ENCODE peak calls at places on chromosomes 3 and 15, in ten cellular contexts. R is adrenal gland; W is AG04450; K is A549; I is CD4-positive, CD25-positive, alpha-beta regulatory T cell; N is prostate gland; L is CD8-positive, alpha-beta T cell; J is ovary; E is pancreas; P is endodermal cell. H is an unnamed sample.

GRCh38 chr3:12868039-12869024 is 27.0 kb upstream of the RPL32 start:
- DNase-seq in J (peak), L (peak), R (peak), E (peak), N (peak), I (peak), K (peak), W (peak), P (peak), H (peak)

GRCh38 chr3:31533169-31533870 is 595 bp downstream of the STT3B start:
- DNase-seq in I (peak), W (no peak), J (peak), P (peak), K (peak), L (peak), R (peak), E (peak), N (peak), H (peak)

GRCh38 chr3:104717828-104718196 is 648.9 kb upstream of the ALCAM start:
- DNase-seq in N (no peak), E (no peak), I (no peak), L (no peak), P (no peak), J (no peak), W (no peak), K (no peak), R (no peak), H (no peak)

GRCh38 chr3:31724144-31724543 is 191.4 kb downstream of the STT3B start:
- DNase-seq in L (no peak), J (no peak), P (peak), K (no peak), E (no peak), R (no peak), W (no peak), I (no peak), N (no peak), H (no peak)

GRCh38 chr15:89167267-89168176 is 53.9 kb downstream of the RLBP1 start:
- DNase-seq in K (peak), N (no peak), E (no peak), P (peak), R (peak), L (no peak), J (no peak), I (peak), W (no peak), H (no peak)

GRCh38 chr15:51776952-51777574 is 25.7 kb downstream of the TMOD2 start:
- DNase-seq in K (peak), I (peak), R (peak), J (peak), N (peak), P (peak), L (peak), E (peak), W (peak), H (peak)

GRCh38 chr3:174169736-174170135 is 689.4 kb upstream of the NAALADL2 start:
- DNase-seq in I (no peak), P (no peak), L (no peak), R (no peak), W (no peak), E (no peak), N (no peak), J (no peak), K (no peak), H (no peak)

GRCh38 chr3:13352621-13353131 is 67.4 kb downstream of the NUP210 start:
- DNase-seq in R (no peak), E (no peak), W (no peak), K (peak), N (no peak), I (peak), J (no peak), L (no peak), P (no peak), H (no peak)

GRCh38 chr3:132265008-132265407 is 52.2 kb upstream of the ACP3 start:
- DNase-seq in P (no peak), K (peak), N (no peak), R (no peak), E (no peak), J (no peak), I (no peak), L (no peak), W (no peak), H (no peak)

GRCh38 chr3:85603378-85603777 is 644.6 kb downstream of the CADM2 start:
- DNase-seq in I (no peak), R (no peak), L (no peak), K (no peak), E (no peak), N (no peak), W (no peak), P (no peak), J (no peak), H (no peak)

GRCh38 chr3:46661776-46662766 is 31.4 kb downstream of the ALS2CL start:
- DNase-seq in N (no peak), W (no peak), P (peak), E (no peak), I (no peak), J (no peak), K (no peak), R (no peak), L (no peak), H (no peak)

GRCh38 chr3:42476225-42477160 is 25.9 kb upstream of the VIPR1 start:
- DNase-seq in L (no peak), K (no peak), J (no peak), W (no peak), E (peak), I (no peak), R (no peak), P (no peak), N (peak), H (no peak)

GRCh38 chr3:126540946-126541627 is 17.1 kb downstream of the CHST13 start:
- DNase-seq in E (peak), K (no peak), R (peak), N (no peak), L (no peak), W (no peak), P (peak), J (peak), I (no peak), H (no peak)

GRCh38 chr15:78149805-78150751 is 916 bp downstream of the IDH3A start:
- DNase-seq in J (no peak), E (no peak), N (no peak), R (no peak), L (no peak), W (no peak), I (no peak), K (peak), P (peak), H (no peak)

GRCh38 chr15:83871808-83872559 is 218.1 kb downstream of the ADAMTSL3 start:
- DNase-seq in P (no peak), J (no peak), R (no peak), I (no peak), L (no peak), W (no peak), N (no peak), K (peak), E (peak), H (no peak)

GRCh38 chr15:65925338-65925737 is 56.0 kb downstream of the RAB11A start:
- DNase-seq in K (no peak), J (no peak), P (no peak), R (no peak), W (no peak), E (no peak), N (no peak), L (no peak), I (no peak), H (no peak)

GRCh38 chr15:50881121-50882048 is 27.1 kb upstream of the AP4E1 start:
- DNase-seq in K (no peak), J (no peak), L (no peak), I (peak), P (no peak), E (no peak), N (no peak), W (no peak), R (peak), H (no peak)

GRCh38 chr3:42778644-42779043 is 5.6 kb upstream of the CCDC13 start:
- DNase-seq in J (no peak), I (no peak), P (no peak), W (peak), N (no peak), E (no peak), K (no peak), R (no peak), L (no peak), H (no peak)

GRCh38 chr3:51673802-51674654 is 3.0 kb downstream of the TEX264 start:
- DNase-seq in P (no peak), W (no peak), R (peak), J (peak), K (no peak), E (no peak), N (no peak), L (no peak), I (no peak), H (no peak)

GRCh38 chr15:67149859-67150824 is 84.7 kb downstream of the SMAD3 start:
- DNase-seq in R (peak), K (peak), P (peak), I (peak), E (peak), W (peak), J (peak), L (no peak), N (no peak), H (no peak)

GRCh38 chr3:191235331-191236314 is 36.6 kb downstream of the OSTN start:
- DNase-seq in W (no peak), J (no peak), E (no peak), K (no peak), P (no peak), L (no peak), N (no peak), R (no peak), I (no peak), H (no peak)

GRCh38 chr3:20055020-20055775 is 15.0 kb downstream of the KAT2B start:
- DNase-seq in L (no peak), J (no peak), P (no peak), N (no peak), I (no peak), K (no peak), R (no peak), E (no peak), W (no peak), H (no peak)

GRCh38 chr3:99625237-99625622 is 13.2 kb upstream of the COL8A1 start:
- DNase-seq in J (no peak), N (no peak), L (no peak), P (peak), I (no peak), R (no peak), K (no peak), W (no peak), E (no peak), H (no peak)

GRCh38 chr3:138440137-138440536 is 5.7 kb downstream of the ESYT3 start:
- DNase-seq in P (peak), N (no peak), J (no peak), E (no peak), W (no peak), K (no peak), R (no peak), L (no peak), I (no peak), H (no peak)

DNA sequence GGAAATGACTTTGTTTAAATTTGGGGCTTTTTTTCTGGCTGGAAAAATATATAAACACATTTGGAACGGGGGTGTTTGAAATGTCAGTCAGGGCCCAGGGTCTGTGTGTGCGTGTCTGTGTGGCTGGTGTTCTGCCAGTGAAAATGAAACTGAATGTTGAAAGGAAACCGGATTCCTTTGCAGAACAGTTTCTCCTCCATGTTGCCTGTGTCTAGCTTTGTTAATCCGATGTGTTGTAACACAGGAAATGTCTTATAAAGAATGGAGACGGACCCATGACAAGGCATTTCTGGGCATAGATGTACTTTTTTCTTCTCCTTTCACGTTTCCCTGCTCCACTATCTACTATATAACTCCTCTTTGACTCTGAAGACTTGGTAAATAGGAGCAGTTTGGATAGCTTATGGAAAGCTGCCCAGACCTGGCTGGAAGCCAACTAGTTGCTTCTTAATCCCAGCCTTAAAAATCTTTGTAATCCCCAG is 2.8 kb downstream of the SQOR start:
- DNase-seq in I (peak), W (peak), L (no peak), R (peak), K (peak), J (peak), E (peak), N (peak), P (peak), H (peak)
- H3K4me3 ChIP-seq in I (peak), W (peak), L (peak), R (no peak), K (peak), J (peak), E (no peak), N (peak), P (no peak), H (peak)

GRCh38 chr3:127798716-127799115 is 23.6 kb downstream of the MGLL start:
- DNase-seq in N (no peak), I (no peak), K (no peak), E (no peak), W (no peak), J (no peak), R (no peak), P (no peak), L (no peak), H (no peak)
- H3K27ac ChIP-seq in N (no peak), I (no peak), K (peak), E (no peak), W (peak), J (no peak), R (no peak), P (no peak), L (no peak), H (no peak)

DNA sequence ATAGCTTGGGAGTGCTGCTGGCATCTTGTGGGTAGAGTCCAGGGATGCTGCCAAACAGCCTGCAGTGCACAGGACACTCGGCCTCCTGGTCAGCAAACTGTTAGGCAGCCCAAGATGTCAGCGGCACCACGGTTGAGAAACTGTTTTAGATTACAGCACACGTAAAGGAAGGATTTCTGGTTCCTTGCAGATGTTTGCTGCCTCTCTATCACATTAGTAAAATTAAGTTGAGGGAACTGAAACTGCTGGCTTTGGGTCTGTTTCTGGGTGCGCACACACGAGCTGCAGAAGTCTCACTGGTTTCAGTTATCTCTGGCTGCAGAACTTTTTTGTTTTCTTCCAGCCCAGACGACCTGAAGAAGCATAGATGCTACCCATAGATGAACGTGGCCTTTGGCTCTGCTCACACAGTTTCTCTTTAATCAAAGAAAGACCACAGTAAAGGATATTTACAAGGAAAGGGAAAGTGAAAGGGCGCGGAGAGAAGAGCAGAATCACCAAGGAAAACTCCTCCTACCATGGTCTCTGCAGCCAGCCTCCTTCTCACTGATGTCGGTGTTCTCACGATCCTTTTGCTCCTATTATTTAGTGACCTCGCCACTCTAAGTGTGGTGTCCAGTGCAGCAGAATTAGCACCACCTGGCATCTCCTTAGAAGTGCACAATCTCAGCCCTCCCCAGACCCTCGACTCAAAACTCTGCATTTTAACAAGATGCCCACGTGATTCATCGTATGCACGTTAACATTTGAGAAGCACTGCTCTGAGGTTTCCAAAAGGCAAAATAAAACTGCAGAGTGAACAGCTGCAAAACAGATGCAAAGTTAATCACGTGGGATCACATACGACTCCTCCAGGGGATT is 50.6 kb upstream of the AKAP13 start:
- DNase-seq in L (peak), N (no peak), K (peak), E (no peak), W (no peak), J (peak), R (peak), P (no peak), I (peak), H (peak)
- H3K4me3 ChIP-seq in L (peak), N (peak), K (peak), E (peak), W (peak), J (peak), R (peak), P (no peak), I (peak), H (peak)

DNA sequence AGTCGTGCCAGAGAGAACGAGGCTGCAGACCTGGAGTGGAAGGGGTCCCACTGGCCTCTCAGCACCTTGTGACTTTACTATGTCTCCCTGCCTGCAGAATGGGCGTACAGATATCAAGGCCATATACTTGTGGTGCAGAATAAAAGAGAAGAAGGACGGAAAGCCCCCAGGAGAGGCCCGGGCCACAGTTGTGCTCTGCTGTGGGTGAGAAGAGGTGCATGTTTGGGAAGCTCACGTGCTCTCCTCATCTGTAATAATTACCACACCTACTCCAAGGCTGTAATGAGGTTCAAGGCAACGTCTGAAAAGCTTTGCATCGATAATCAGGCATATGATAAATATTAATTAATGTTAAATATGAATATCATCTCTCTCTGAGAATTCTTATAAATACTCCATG is 58.0 kb downstream of the MGLL start:
- DNase-seq in P (no peak), K (no peak), W (no peak), R (no peak), I (no peak), L (no peak), N (no peak), E (no peak), J (no peak), H (no peak)
- H3K27ac ChIP-seq in P (no peak), K (no peak), W (peak), R (no peak), I (no peak), L (no peak), N (no peak), E (no peak), J (no peak), H (no peak)

GRCh38 chr3:17027344-17027743 is 142.6 kb downstream of the PLCL2 start:
- DNase-seq in E (no peak), I (no peak), L (no peak), K (no peak), J (no peak), R (no peak), P (no peak), N (no peak), W (no peak), H (no peak)

GRCh38 chr3:17021614-17022013 is 136.9 kb downstream of the PLCL2 start:
- DNase-seq in E (no peak), N (no peak), I (no peak), K (no peak), W (no peak), L (no peak), J (no peak), R (no peak), P (no peak), H (no peak)

GRCh38 chr3:17028363-17028762 is 143.6 kb downstream of the PLCL2 start:
- DNase-seq in E (no peak), R (no peak), L (no peak), I (no peak), J (no peak), W (no peak), P (no peak), K (no peak), N (no peak), H (no peak)

GRCh38 chr3:17023006-17023664 is 138.4 kb downstream of the PLCL2 start:
- DNase-seq in W (no peak), I (peak), J (no peak), R (no peak), K (no peak), P (no peak), L (peak), E (no peak), N (no peak), H (no peak)

GRCh38 chr3:17025594-17026139 is 140.9 kb downstream of the PLCL2 start:
- DNase-seq in P (no peak), L (no peak), N (no peak), J (no peak), E (no peak), W (no peak), R (no peak), I (no peak), K (no peak), H (no peak)
- H3K4me3 ChIP-seq in P (no peak), L (no peak), N (no peak), J (no peak), E (no peak), W (no peak), R (no peak), I (no peak), K (no peak), H (no peak)

DNA sequence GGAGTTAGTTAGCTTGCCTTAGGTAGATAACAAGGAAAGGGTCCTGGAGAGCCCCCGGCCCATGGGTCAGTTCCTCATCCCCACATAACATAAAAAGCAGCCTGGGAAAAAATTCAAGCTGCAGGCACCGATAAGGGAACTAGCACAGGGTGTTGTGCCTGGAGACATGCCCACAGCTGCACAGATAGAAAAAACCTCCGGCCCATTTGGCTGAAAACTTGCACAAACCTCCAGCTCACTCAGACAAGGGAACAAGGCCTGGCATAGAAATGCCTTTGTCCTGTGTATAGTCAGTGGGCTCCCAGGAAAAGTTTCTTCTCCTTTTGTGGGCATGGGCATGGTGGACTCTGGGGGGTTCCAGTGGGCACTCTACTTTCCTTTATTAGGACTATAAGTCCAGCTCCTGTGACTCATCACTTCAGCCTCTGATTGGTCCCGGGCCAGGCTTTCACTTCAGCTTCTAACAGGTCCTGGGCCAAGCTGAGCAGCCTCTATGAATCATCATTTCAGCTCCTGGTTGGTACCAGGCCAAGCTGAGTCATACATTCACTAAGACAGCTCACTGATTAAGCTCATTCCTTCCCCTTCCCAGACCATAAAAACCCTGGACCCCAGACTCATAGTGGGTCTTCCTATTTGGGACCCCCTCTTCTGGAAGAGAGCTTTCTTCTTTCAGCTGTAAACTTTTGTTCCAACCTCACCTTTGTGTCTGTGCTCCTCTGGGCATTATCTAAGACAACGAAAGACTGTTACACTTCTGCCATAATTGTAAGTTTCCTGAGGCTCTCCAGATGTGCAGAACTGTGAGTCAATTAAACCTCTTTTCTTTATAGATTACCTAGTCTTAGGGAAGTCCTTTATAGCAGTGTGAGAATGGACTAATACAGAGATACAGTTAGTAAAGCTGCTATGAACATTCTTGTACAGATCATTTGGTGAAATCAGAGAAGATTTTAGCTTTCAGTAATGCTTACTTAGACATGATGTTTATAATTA is 348.0 kb upstream of the DPPA4 start:
- DNase-seq in R (peak), P (no peak), J (no peak), E (peak), I (no peak), W (peak), K (peak), N (peak), L (no peak), H (no peak)
- H3K27ac ChIP-seq in R (peak), P (no peak), J (no peak), E (peak), I (no peak), W (peak), K (peak), N (no peak), L (no peak), H (no peak)

H was measured in naive thymus-derived CD4-positive, alpha-beta T cell.